ENCODE peak calls at places on chromosomes 16 and 17, in six cellular contexts. U is cardiac fibroblast, I is uterus, A is astrocyte of the spinal cord, Z is PC-9, G is AG04450. F is an unnamed sample.

GRCh38 chr17:77054926-77055325 is 85.8 kb upstream of the SEC14L1 start:
- DNase-seq in U (no peak), I (no peak), A (no peak), Z (no peak), G (no peak), F (no peak)

GRCh38 chr16:10940501-10941079 is 1.7 kb downstream of the DEXI start:
- DNase-seq in U (no peak), I (no peak), A (no peak), Z (no peak), G (no peak), F (no peak)

GRCh38 chr16:590165-590874 is 454 bp downstream of the RAB40C start:
- DNase-seq in U (peak), I (no peak), A (peak), Z (no peak), G (no peak), F (no peak)

GRCh38 chr16:79077391-79077790 is 523.1 kb downstream of the MAF start:
- DNase-seq in U (no peak), I (no peak), A (no peak), Z (no peak), G (no peak), F (no peak)

GRCh38 chr17:29151567-29151966 is 28.6 kb downstream of the MYO18A start:
- DNase-seq in U (peak), I (no peak), A (peak), Z (peak), G (no peak), F (peak)

GRCh38 chr17:3804503-3804931 is 3.5 kb upstream of the ITGAE start:
- DNase-seq in U (peak), I (no peak), A (peak), Z (no peak), G (no peak), F (no peak)

GRCh38 chr17:50195196-50195865 is 6.1 kb downstream of the COL1A1 start:
- DNase-seq in U (peak), I (no peak), A (peak), Z (no peak), G (no peak), F (no peak)

GRCh38 chr16:3149630-3150345 is 15.0 kb downstream of the ZNF213 start:
- DNase-seq in U (peak), I (peak), A (peak), Z (peak), G (no peak), F (no peak)

GRCh38 chr17:38403491-38403890 is 24.8 kb upstream of the ARHGAP23 start:
- DNase-seq in U (peak), I (no peak), A (no peak), Z (no peak), G (no peak), F (no peak)

GRCh38 chr17:52986056-52986662 is 827.6 kb upstream of the CA10 start:
- DNase-seq in U (no peak), I (no peak), A (no peak), Z (no peak), G (no peak), F (no peak)

GRCh38 chr17:64155751-64156544 is 26.0 kb upstream of the ERN1 start:
- DNase-seq in U (peak), I (peak), A (no peak), Z (no peak), G (no peak), F (no peak)

GRCh38 chr17:2050246-2050866 is 4.5 kb upstream of the HIC1 start:
- DNase-seq in U (peak), I (peak), A (peak), Z (no peak), G (no peak), F (no peak)

GRCh38 chr16:88976359-88977027 is 514 bp downstream of the CBFA2T3 start:
- DNase-seq in U (no peak), I (no peak), A (no peak), Z (no peak), G (no peak), F (no peak)

GRCh38 chr17:39661044-39661406 is 4.1 kb upstream of the TCAP start:
- DNase-seq in U (no peak), I (no peak), A (no peak), Z (no peak), G (no peak), F (no peak)

GRCh38 chr17:35373984-35374765 is 754 bp upstream of the SLFN11 start:
- DNase-seq in U (peak), I (peak), A (peak), Z (no peak), G (no peak), F (no peak)
- TF ChIP-seq CTCF in U (no peak), I (no peak), A (no peak), Z (no peak), G (peak), F (no peak)

GRCh38 chr17:19260958-19261357 is 23.8 kb downstream of the EPN2 start:
- DNase-seq in U (no peak), I (peak), A (no peak), Z (no peak), G (no peak), F (no peak)
- TF ChIP-seq CTCF in U (peak), I (no peak), A (peak), Z (peak), G (no peak), F (peak)

DNA sequence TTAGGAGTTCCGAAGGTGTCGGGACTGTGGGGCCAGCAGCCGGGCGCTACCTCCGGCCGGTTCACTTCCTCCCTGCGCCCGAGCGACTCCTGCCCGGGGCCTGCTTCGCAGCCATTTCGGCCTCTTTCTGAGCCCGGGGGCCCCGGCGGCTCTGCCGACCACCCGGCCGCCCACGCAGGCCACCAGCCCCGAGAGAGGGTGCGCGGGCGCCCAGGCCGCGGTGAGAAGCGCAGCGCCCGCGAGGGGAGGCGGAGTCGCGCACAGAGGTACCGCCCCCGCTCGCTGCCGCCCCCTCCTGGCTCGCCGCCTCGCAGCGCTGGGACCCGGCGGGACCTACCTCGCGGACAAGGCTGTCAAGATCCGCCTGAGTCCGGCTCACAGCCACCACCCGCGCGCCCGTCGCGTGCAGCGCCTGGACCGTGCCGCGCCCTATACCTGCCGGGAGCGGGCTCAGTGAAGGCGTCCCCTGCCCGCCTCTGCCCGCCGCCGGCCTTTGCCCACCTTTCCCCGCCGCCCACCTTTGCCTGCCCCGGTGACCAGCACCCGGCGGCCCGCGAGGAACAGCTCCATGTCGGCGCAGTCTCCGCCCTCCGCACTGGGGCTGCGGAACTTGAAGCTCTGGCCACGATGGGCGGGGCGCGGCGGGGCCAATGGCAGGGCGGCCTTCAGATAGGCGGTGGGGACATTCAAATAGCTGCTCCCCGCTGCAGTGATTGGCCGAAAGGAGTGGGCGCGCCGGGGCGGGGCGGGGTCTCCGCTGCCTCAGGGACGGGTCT is at the start of gene DCXR:
- DNase-seq in U (peak), I (peak), A (peak), Z (peak), G (peak), F (peak)
- TF ChIP-seq CTCF in U (peak), I (peak), A (peak), Z (peak), G (peak), F (peak)

DNA sequence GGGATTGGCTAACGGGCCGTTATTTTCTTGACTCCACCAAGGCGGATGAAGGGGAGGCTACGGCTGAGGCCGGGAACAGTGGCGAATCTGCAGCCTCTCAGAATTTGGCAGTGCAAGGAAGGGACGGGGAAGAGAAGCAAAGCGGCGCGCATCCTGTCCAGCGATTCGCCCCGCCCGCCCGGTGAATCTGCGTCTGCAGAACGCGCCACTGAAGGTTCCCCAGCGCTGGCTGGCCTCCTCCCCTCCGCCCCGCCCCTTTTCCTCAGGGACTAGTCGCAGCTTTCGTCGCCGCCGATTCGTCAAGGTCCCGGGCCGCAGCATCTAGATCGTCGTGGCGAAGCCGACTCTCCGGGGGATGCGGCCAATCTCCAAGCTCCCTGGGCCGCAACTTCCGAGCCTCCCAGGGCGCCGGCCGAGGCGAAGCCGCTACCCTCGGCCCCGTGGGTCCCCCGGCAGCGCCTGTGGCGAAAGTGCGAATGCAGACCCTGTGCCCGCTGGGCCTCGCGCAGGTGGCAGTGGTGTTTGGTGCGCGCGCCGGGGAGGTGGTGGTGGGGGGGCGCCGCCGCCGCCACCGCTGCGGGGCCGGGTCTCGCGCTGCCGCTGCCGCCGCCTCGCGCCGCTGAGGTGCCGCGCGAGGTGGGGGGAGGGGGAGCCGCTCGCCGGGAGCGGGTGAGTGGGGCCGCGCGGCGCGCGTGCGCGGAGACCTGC is at the start of gene SETD1A:
- DNase-seq in U (peak), I (peak), A (peak), Z (peak), G (peak), F (peak)
- TF ChIP-seq CTCF in U (no peak), I (no peak), A (no peak), Z (no peak), G (no peak), F (no peak)

GRCh38 chr17:57399690-57400089 is 143.4 kb downstream of the MSI2 start:
- DNase-seq in U (no peak), I (no peak), A (no peak), Z (no peak), G (no peak), F (no peak)
- TF ChIP-seq CTCF in U (no peak), I (no peak), A (no peak), Z (no peak), G (no peak), F (no peak)

GRCh38 chr16:86209202-86209601 is 301.1 kb upstream of the FOXF1 start:
- DNase-seq in U (no peak), I (no peak), A (no peak), Z (no peak), G (no peak), F (no peak)
- TF ChIP-seq CTCF in U (no peak), I (no peak), A (no peak), Z (no peak), G (no peak), F (no peak)

GRCh38 chr16:70704586-70704985 is 18.7 kb upstream of the MTSS2 start:
- DNase-seq in U (no peak), I (no peak), A (no peak), Z (no peak), G (no peak), F (no peak)

GRCh38 chr16:70701998-70702397 is 16.1 kb upstream of the MTSS2 start:
- DNase-seq in U (no peak), I (no peak), A (no peak), Z (no peak), G (no peak), F (no peak)

GRCh38 chr16:70703835-70704381 is 18.1 kb upstream of the MTSS2 start:
- DNase-seq in U (no peak), I (no peak), A (no peak), Z (no peak), G (no peak), F (no peak)

GRCh38 chr16:70702624-70703023 is 16.8 kb upstream of the MTSS2 start:
- DNase-seq in U (no peak), I (no peak), A (no peak), Z (no peak), G (no peak), F (no peak)

DNA sequence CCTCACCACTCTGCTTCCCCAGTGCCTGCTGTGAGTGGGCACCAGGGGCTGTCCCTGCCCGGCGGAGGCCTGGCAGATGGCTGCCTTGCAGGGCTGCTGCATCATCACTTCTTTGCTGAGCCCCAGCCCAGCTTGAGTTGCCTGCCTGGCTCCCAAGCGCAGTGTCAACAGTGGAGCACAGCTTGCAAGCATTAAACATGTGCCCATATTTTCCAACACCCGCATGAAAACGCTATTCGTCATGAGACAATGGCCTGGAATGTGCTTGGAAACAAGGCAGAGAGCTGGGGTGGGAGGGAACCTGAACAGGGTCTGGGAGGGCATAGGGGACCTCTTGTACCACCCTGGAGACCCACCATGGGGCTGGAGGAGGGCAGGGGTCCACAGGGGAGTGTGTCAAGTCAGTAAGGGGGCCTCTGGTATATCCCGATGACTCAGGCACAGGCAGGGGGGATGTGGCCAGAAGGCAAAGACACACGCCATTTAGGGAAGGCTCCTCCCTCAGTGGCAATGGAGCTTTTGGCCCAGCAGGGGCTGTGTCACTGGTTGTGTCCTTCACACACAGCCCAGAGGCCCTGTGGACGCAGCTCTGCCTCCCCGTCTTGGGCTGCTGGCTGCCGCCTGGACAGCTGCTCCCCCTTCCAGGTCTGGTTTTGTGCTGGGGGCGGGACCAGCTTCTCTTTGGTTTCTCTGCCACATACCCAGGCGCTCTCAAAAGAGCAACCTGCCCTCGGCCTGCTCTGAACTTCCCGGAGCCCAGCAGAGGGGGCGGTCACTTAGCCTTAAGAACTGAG is 17.4 kb upstream of the MTSS2 start:
- DNase-seq in U (peak), I (peak), A (peak), Z (no peak), G (peak), F (peak)
- TF ChIP-seq CTCF in U (peak), I (peak), A (peak), Z (no peak), G (peak), F (peak)

GRCh38 chr17:9162275-9162985 is 141.1 kb downstream of the NTN1 start:
- DNase-seq in U (no peak), I (no peak), A (no peak), Z (no peak), G (no peak), F (no peak)
- TF ChIP-seq CTCF in U (no peak), I (no peak), A (peak), Z (no peak), G (no peak), F (no peak)

GRCh38 chr17:7780736-7781135 is 53.3 kb upstream of the KDM6B start:
- DNase-seq in U (no peak), I (no peak), A (no peak), Z (no peak), G (no peak), F (no peak)

GRCh38 chr17:7786866-7787265 is 47.2 kb upstream of the KDM6B start:
- DNase-seq in U (no peak), I (no peak), A (no peak), Z (no peak), G (no peak), F (no peak)

GRCh38 chr17:7777017-7777416 is 57.0 kb upstream of the KDM6B start:
- DNase-seq in U (no peak), I (no peak), A (no peak), Z (no peak), G (no peak), F (no peak)

GRCh38 chr17:7781467-7781866 is 52.5 kb upstream of the KDM6B start:
- DNase-seq in U (peak), I (no peak), A (no peak), Z (no peak), G (no peak), F (no peak)

GRCh38 chr17:7782237-7782636 is 51.8 kb upstream of the KDM6B start:
- DNase-seq in U (peak), I (no peak), A (peak), Z (peak), G (peak), F (peak)
- TF ChIP-seq CTCF in U (peak), I (no peak), A (peak), Z (peak), G (peak), F (peak)